ENCODE peak calls at places on chromosomes 12 and 14, in seven cellular contexts. S is PC-3; U is naive thymus-derived CD4-positive, alpha-beta T cell; P is tibial nerve; J is uterus; C is CD4-positive, CD25-positive, alpha-beta regulatory T cell; V is astrocyte. H is an unnamed sample. For H3K27me3 and H3K4me1, the result is how much of the 10 kb centered on the place peaks cover.

GRCh38 chr12:22101749-22102243 is 55.8 kb downstream of the CMAS start:
- DNase-seq in S (peak), U (no peak), P (peak), J (no peak), C (no peak), V (peak), H (no peak)

GRCh38 chr14:105554022-105554421 is 27.6 kb downstream of the TMEM121 start:
- DNase-seq in S (no peak), U (no peak), P (no peak), J (no peak), C (no peak), V (no peak), H (no peak)

GRCh38 chr14:20657216-20658211 is 16.0 kb upstream of the OR6S1 start:
- DNase-seq in S (peak), U (peak), P (no peak), J (no peak), C (no peak), V (no peak), H (peak)

GRCh38 chr14:80387563-80387981 is 176.3 kb upstream of the DIO2 start:
- DNase-seq in S (no peak), U (no peak), P (no peak), J (no peak), C (no peak), V (peak), H (no peak)

GRCh38 chr14:20606190-20606901 is 15.2 kb upstream of the RNASE12 start:
- DNase-seq in S (peak), U (no peak), P (no peak), J (no peak), C (no peak), V (no peak), H (no peak)

GRCh38 chr12:113727651-113728061 is 238.5 kb downstream of the RBM19 start:
- DNase-seq in S (peak), U (no peak), P (no peak), J (no peak), C (no peak), V (peak), H (no peak)

GRCh38 chr14:99841436-99842071 is 48.3 kb downstream of the EML1 start:
- DNase-seq in S (no peak), U (no peak), P (no peak), J (no peak), C (no peak), V (no peak), H (no peak)

GRCh38 chr12:104604995-104605675 is 148.4 kb downstream of the CHST11 start:
- DNase-seq in S (no peak), U (no peak), P (no peak), J (peak), C (no peak), V (no peak), H (no peak)

GRCh38 chr14:76965232-76965631 is 63.3 kb downstream of the IRF2BPL start:
- DNase-seq in S (no peak), U (no peak), P (no peak), J (no peak), C (no peak), V (no peak), H (no peak)

GRCh38 chr14:36340276-36340890 is 19.9 kb upstream of the MBIP start:
- DNase-seq in S (no peak), U (no peak), P (no peak), J (no peak), C (no peak), V (no peak), H (no peak)

GRCh38 chr12:82910246-82910893 is 223.7 kb downstream of the TMTC2 start:
- DNase-seq in S (no peak), U (no peak), P (no peak), J (no peak), C (no peak), V (no peak), H (no peak)

GRCh38 chr12:99453831-99454538 is 193.6 kb upstream of the GARIN6 start:
- DNase-seq in S (no peak), U (no peak), P (no peak), J (no peak), C (no peak), V (peak), H (no peak)

GRCh38 chr12:103373088-103373523 is 122.7 kb downstream of the C12orf42 start:
- DNase-seq in S (no peak), U (peak), P (no peak), J (no peak), C (no peak), V (no peak), H (no peak)

GRCh38 chr14:31994391-31995033 is 82.6 kb upstream of the ARHGAP5 start:
- DNase-seq in S (no peak), U (no peak), P (no peak), J (no peak), C (no peak), V (peak), H (no peak)

GRCh38 chr12:110281549-110282342 is 699 bp downstream of the ATP2A2 start:
- DNase-seq in S (peak), U (peak), P (peak), J (peak), C (peak), V (no peak), H (peak)

GRCh38 chr12:131134523-131135310 is 181.0 kb downstream of the ADGRD1 start:
- DNase-seq in S (no peak), U (no peak), P (no peak), J (no peak), C (no peak), V (no peak), H (no peak)

GRCh38 chr12:42332301-42332894 is 6.4 kb downstream of the PPHLN1 start:
- DNase-seq in S (peak), U (peak), P (no peak), J (no peak), C (no peak), V (peak), H (peak)

GRCh38 chr14:90593254-90594040 is 196.6 kb downstream of the CALM1 start:
- DNase-seq in S (no peak), U (no peak), P (no peak), J (no peak), C (no peak), V (no peak), H (no peak)

GRCh38 chr12:6084261-6084968 is 40.1 kb downstream of the VWF start:
- DNase-seq in S (peak), U (no peak), P (no peak), J (peak), C (no peak), V (peak), H (no peak)

GRCh38 chr12:98955284-98955683 is 310.2 kb downstream of the APAF1 start:
- DNase-seq in S (peak), U (no peak), P (no peak), J (no peak), C (no peak), V (no peak), H (no peak)

GRCh38 chr12:10701226-10701681 is 21.9 kb downstream of the YBX3 start:
- DNase-seq in S (no peak), U (no peak), P (no peak), J (no peak), C (no peak), V (no peak), H (no peak)

GRCh38 chr14:21894003-21894897 is 220.6 kb upstream of the OR4E1 start:
- DNase-seq in S (peak), U (peak), P (no peak), J (no peak), C (peak), V (no peak), H (peak)

GRCh38 chr12:19278407-19278806 is 148.9 kb downstream of the PLEKHA5 start:
- DNase-seq in S (no peak), U (no peak), P (no peak), J (no peak), C (no peak), V (no peak), H (no peak)

GRCh38 chr14:79186523-79186922 is 1016.4 kb downstream of the NRXN3 start:
- DNase-seq in S (no peak), U (no peak), P (no peak), J (no peak), C (no peak), V (peak), H (no peak)

GRCh38 chr12:131137836-131138637 is 184.3 kb downstream of the ADGRD1 start:
- DNase-seq in S (peak), U (no peak), P (no peak), J (peak), C (no peak), V (no peak), H (no peak)

GRCh38 chr12:68373836-68374314 is 41.7 kb upstream of the MDM1 start:
- DNase-seq in S (no peak), U (no peak), P (no peak), J (no peak), C (no peak), V (no peak), H (no peak)

GRCh38 chr12:13937735-13938134 is 43.7 kb downstream of the GRIN2B start:
- DNase-seq in S (no peak), U (no peak), P (no peak), J (no peak), C (no peak), V (no peak), H (no peak)

GRCh38 chr14:66281036-66281776 is 205.0 kb upstream of the CCDC196 start:
- DNase-seq in S (no peak), U (no peak), P (no peak), J (peak), C (no peak), V (no peak), H (no peak)

GRCh38 chr14:21308479-21309237 is 28.8 kb downstream of the RPGRIP1 start:
- DNase-seq in S (peak), U (peak), P (peak), J (peak), C (peak), V (peak), H (peak)

GRCh38 chr14:33682746-33683145 is 268.1 kb downstream of the EGLN3 start:
- DNase-seq in S (no peak), U (no peak), P (peak), J (peak), C (no peak), V (peak), H (no peak)

GRCh38 chr12:96063046-96063445 is 27.7 kb upstream of the LTA4H start:
- DNase-seq in S (peak), U (peak), P (no peak), J (no peak), C (no peak), V (no peak), H (no peak)

GRCh38 chr12:112303004-112303403 is 79.2 kb downstream of the HECTD4 start:
- DNase-seq in S (peak), U (no peak), P (no peak), J (no peak), C (peak), V (peak), H (peak)

GRCh38 chr12:51424094-51424661 is 453 bp upstream of the SLC4A8 start:
- DNase-seq in S (no peak), U (no peak), P (no peak), J (no peak), C (no peak), V (no peak), H (no peak)

GRCh38 chr14:68749487-68750475 is 43.1 kb downstream of the ZFP36L1 start:
- DNase-seq in S (no peak), U (no peak), P (no peak), J (peak), C (no peak), V (peak), H (no peak)

GRCh38 chr12:47164730-47165439 is 85.1 kb upstream of the AMIGO2 start:
- DNase-seq in S (peak), U (no peak), P (no peak), J (no peak), C (no peak), V (peak), H (no peak)

GRCh38 chr14:88195676-88196075 is 127.4 kb downstream of the KCNK10 start:
- DNase-seq in S (no peak), U (no peak), P (no peak), J (no peak), C (no peak), V (no peak), H (no peak)

GRCh38 chr12:47188576-47189441 is 109.0 kb upstream of the AMIGO2 start:
- DNase-seq in S (peak), U (no peak), P (no peak), J (no peak), C (no peak), V (peak), H (no peak)

DNA sequence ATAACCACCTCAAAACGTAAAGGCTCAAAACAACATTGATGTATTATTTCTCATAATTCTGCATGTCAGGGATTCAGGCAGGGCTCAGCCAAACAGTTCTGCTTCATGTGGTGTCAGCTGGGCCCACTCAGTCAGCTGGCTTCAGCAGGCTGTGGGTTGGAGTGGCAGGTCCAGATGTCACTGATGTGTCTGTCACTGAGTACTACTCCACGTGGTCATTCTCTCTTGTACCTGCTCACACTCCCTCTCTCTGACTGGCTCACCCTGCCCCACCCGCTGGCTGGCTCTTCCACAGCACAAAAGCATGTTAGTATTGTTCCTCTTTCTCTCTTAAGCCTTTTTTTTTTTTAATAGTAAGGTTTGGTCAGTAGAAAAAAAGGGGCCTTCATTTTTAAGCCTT is 182.4 kb downstream of the DICER1 start:
- DNase-seq in S (no peak), U (no peak), P (no peak), J (no peak), C (no peak), V (no peak), H (no peak)
- H3K27me3 ChIP-seq in S (under half), U (under half), P (under half), J (under half), C (under half), V (under half), H (under half)

DNA sequence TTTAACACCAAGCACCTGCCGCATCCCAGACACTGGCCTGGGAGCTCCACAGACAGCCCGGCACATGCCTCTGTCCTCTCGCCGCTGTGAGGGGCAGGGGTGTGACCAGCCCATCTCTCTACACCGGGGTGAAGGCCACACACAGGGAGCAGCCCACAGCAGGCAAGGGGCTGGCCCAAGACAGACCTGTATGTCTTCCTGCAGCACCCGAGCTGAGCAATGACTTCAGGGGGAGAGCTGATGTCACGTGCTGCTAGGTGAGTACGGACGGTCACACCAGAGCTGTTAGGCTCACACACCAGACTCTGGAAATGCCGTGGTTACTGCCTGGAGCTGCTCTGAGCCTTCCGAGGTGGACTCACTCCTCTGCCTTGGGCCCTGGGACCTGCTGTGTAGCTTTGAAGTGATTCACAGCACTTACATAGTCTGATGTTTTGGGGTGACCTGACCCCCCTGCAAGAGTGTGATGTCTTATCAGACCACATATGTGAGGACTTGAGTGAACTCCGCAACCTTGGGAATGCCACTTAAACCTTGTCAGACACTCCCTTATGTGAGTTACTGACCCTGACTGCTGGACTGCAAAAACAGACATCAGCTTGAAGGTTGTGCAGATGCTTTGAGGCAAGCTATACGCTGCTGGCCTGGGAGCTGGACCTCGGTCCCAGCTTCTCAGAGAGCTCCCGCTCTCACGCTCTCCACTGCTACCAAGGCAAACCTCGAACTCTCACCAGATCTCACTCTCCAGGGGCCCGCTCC is 1.8 kb downstream of the XRCC3 start:
- DNase-seq in S (no peak), U (no peak), P (no peak), J (no peak), C (no peak), V (no peak), H (no peak)
- H3K4me1 ChIP-seq in S (half or more), U (under half), P (under half), J (under half), C (under half), V (under half), H (under half)

GRCh38 chr12:127241056-127241830 is 1025.7 kb upstream of the TMEM132C start:
- DNase-seq in S (peak), U (no peak), P (peak), J (no peak), C (no peak), V (peak), H (no peak)

GRCh38 chr12:127247937-127248336 is 1019.0 kb upstream of the TMEM132C start:
- DNase-seq in S (no peak), U (no peak), P (no peak), J (no peak), C (no peak), V (no peak), H (no peak)

GRCh38 chr12:127245437-127245836 is 1021.5 kb upstream of the TMEM132C start:
- DNase-seq in S (peak), U (no peak), P (no peak), J (no peak), C (no peak), V (peak), H (no peak)

GRCh38 chr12:127240249-127240929 is 1026.6 kb upstream of the TMEM132C start:
- DNase-seq in S (no peak), U (no peak), P (no peak), J (no peak), C (no peak), V (no peak), H (no peak)

GRCh38 chr12:127245009-127245408 is 1022.0 kb upstream of the TMEM132C start:
- DNase-seq in S (peak), U (no peak), P (no peak), J (no peak), C (no peak), V (peak), H (no peak)
- H3K27ac ChIP-seq in S (peak), U (no peak), P (no peak), J (no peak), C (no peak), V (no peak), H (no peak)

GRCh38 chr12:127125607-127126259 is 1141.2 kb upstream of the TMEM132C start:
- DNase-seq in S (peak), U (no peak), P (no peak), J (no peak), C (no peak), V (peak), H (no peak)

GRCh38 chr12:127130506-127131100 is 1136.4 kb upstream of the TMEM132C start:
- DNase-seq in S (peak), U (no peak), P (no peak), J (no peak), C (no peak), V (no peak), H (no peak)

GRCh38 chr12:127133675-127134335 is 1133.2 kb upstream of the TMEM132C start:
- DNase-seq in S (peak), U (no peak), P (no peak), J (no peak), C (no peak), V (no peak), H (no peak)

GRCh38 chr12:127126260-127126628 is 1140.7 kb upstream of the TMEM132C start:
- DNase-seq in S (no peak), U (no peak), P (no peak), J (no peak), C (no peak), V (no peak), H (no peak)

GRCh38 chr12:127127887-127128286 is 1139.1 kb upstream of the TMEM132C start:
- DNase-seq in S (no peak), U (no peak), P (no peak), J (no peak), C (no peak), V (no peak), H (no peak)
- H3K27me3 ChIP-seq in S (under half), U (under half), P (under half), J (under half), C (under half), V (under half), H (under half)

GRCh38 chr12:92136883-92137582 is 8.6 kb downstream of the BTG1 start:
- DNase-seq in S (peak), U (no peak), P (no peak), J (no peak), C (no peak), V (peak), H (no peak)
- H3K4me1 ChIP-seq in S (half or more), U (under half), P (half or more), J (under half), C (under half), V (under half), H (under half)

DNA sequence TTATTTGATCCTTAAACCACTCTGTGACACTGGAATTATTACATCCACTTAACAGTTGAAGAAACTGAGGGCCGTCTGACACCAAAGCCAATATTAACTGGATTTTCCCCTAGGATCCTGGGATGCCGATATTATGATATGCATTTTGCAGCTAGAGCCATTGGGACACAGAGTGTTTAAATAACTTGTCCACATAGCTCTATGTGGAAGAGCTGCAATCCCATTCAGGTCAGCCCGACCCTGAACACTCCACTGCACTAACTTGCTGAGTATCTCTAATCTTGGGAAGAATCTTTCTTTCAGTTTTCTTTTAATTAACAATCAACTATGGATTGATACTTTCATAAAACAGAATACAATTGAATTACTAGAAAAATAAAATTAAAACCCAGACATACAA is 37.9 kb downstream of the RMST start:
- DNase-seq in S (no peak), U (no peak), P (no peak), J (no peak), C (no peak), V (no peak), H (no peak)
- H3K27ac ChIP-seq in S (no peak), U (no peak), P (no peak), J (no peak), C (no peak), V (no peak), H (no peak)

DNA sequence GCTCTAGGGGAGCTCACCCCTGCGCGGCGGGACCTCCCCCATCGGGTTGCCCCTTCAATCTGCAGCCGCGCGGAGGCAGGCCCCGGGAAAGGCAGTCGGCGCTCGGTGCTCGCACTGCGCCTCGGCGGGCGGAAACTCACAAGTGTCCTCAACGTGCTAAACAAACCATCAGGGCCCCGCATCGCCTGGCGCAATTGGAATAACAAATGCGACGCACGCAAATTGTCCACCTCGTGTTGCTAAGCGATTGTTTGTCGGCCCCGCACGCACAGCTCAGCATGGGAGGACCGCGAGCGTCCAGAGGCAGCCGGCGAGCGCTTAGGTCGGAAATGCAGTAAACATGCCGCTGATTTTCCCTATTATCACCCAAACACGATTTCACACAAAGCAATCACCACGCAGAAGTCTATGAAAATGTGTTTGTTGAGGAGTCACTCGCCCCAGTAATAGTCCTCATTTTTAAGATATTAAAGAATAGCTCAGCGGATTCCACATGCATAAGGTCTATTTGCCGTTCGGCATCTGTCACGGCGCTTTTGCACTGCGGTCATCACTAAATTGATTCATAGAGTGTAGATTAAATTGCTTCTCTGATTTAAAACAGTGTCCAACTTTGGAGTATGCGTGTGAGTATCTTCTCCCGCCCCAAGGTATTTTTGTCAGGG is 3.2 kb upstream of the GSC start:
- DNase-seq in S (no peak), U (no peak), P (no peak), J (no peak), C (no peak), V (no peak), H (no peak)
- H3K27me3 ChIP-seq in S (under half), U (under half), P (under half), J (half or more), C (under half), V (half or more), H (half or more)